ENCODE peak calls at places on chromosomes 4 and X, in ten cellular contexts. I is stimulated activated naive CD4-positive, alpha-beta T cell treated with Interleukin-2 at 50 U/mL for 16 hours; B is stimulated activated CD4-positive, alpha-beta T cell treated with anti-CD3 and anti-CD28 coated beads, Interleukin-4, amount 100 ng/mL, for 48 hours; G is HuH-7; E is ecto neural progenitor cell; F is DMS53; P is AG09309; A is HCEC 1CT; X is dorsolateral prefrontal cortex; U is activated CD4-positive, alpha-beta T cell treated with anti-CD3 and anti-CD28 coated beads for 4 hours. Y is an unnamed sample.

GRCh38 chr4:1794809-1795303 is 1.8 kb downstream of the FGFR3 start:
- DNase-seq in I (peak), B (no peak), G (no peak), E (no peak), F (peak), P (no peak), A (no peak), X (no peak), U (no peak), Y (no peak)

GRCh38 chr4:78954048-78954666 is 14.9 kb upstream of the PAQR3 start:
- DNase-seq in I (no peak), B (no peak), G (no peak), E (no peak), F (peak), P (no peak), A (no peak), X (no peak), U (no peak), Y (no peak)

GRCh38 chr4:106585920-106586349 is 217.4 kb upstream of the GIMD1 start:
- DNase-seq in I (no peak), B (no peak), G (no peak), E (no peak), F (no peak), P (peak), A (peak), X (no peak), U (no peak), Y (peak)

GRCh38 chrX:82589410-82589809 is 918.7 kb upstream of the POU3F4 start:
- DNase-seq in I (no peak), B (no peak), G (no peak), E (no peak), F (peak), P (no peak), A (peak), X (no peak), U (no peak), Y (no peak)

GRCh38 chr4:166415749-166416148 is 542.7 kb downstream of the TLL1 start:
- DNase-seq in I (no peak), B (no peak), G (no peak), E (no peak), F (no peak), P (no peak), A (no peak), X (no peak), U (no peak), Y (no peak)

GRCh38 chrX:81866873-81867272 is 665.0 kb downstream of the SH3BGRL start:
- DNase-seq in I (no peak), B (no peak), G (no peak), E (no peak), F (no peak), P (no peak), A (no peak), X (no peak), U (no peak), Y (no peak)

GRCh38 chr4:110621328-110621812 is 1.5 kb downstream of the PITX2 start:
- DNase-seq in I (no peak), B (no peak), G (no peak), E (no peak), F (peak), P (no peak), A (no peak), X (no peak), U (no peak), Y (no peak)

GRCh38 chrX:111339212-111339611 is 68.9 kb upstream of the CAPN6 start:
- DNase-seq in I (no peak), B (no peak), G (no peak), E (no peak), F (no peak), P (no peak), A (no peak), X (no peak), U (no peak), Y (no peak)

GRCh38 chr4:179415842-179416223 is 1973.6 kb upstream of the AGA start:
- DNase-seq in I (no peak), B (no peak), G (no peak), E (no peak), F (peak), P (no peak), A (no peak), X (no peak), U (no peak), Y (no peak)

GRCh38 chrX:38112566-38112965 is 106.2 kb downstream of the SYTL5 start:
- DNase-seq in I (no peak), B (no peak), G (no peak), E (no peak), F (peak), P (no peak), A (no peak), X (no peak), U (no peak), Y (no peak)

GRCh38 chr4:134934036-134934806 is 732.6 kb upstream of the PABPC4L start:
- DNase-seq in I (no peak), B (no peak), G (no peak), E (no peak), F (no peak), P (no peak), A (no peak), X (no peak), U (no peak), Y (no peak)

GRCh38 chr4:158170691-158171455 is 2.0 kb downstream of the GASK1B start:
- DNase-seq in I (no peak), B (peak), G (no peak), E (no peak), F (peak), P (no peak), A (no peak), X (peak), U (no peak), Y (no peak)

GRCh38 chrX:48972214-48973164 is 845 bp upstream of the KCND1 start:
- DNase-seq in I (peak), B (no peak), G (peak), E (peak), F (peak), P (no peak), A (peak), X (no peak), U (peak), Y (no peak)

GRCh38 chrX:48998391-48998790 is 3.7 kb downstream of the GRIPAP1 start:
- DNase-seq in I (no peak), B (no peak), G (no peak), E (no peak), F (peak), P (no peak), A (no peak), X (no peak), U (no peak), Y (no peak)